ENCODE peak calls at places on chromosomes 4 and X, in seven cellular contexts. One of them, this sample, is unnamed.
A peak's percentile ranks its signal among the peaks of the same experiment; 100 is the strongest.

GRCh38 chrX:103847174-103847870 is 15.3 kb upstream of the RAB9B start:
- DNase-seq in PC-3: peak; percentile 47
- DNase-seq in fibroblast of mammary gland: peak; percentile 53
- DNase-seq in type B pancreatic cell: no peak
- DNase-seq in GM12865: no peak
- DNase-seq in HCT116: no peak
- DNase-seq in colonic mucosa: no peak
- DNase-seq in this sample: no peak

GRCh38 chrX:55356609-55357008 is 91.9 kb upstream of the PAGE3 start:
- DNase-seq in fibroblast of mammary gland: no peak
- DNase-seq in type B pancreatic cell: no peak
- DNase-seq in colonic mucosa: no peak
- DNase-seq in PC-3: no peak
- DNase-seq in GM12865: no peak
- DNase-seq in HCT116: no peak
- DNase-seq in this sample: no peak

GRCh38 chrX:18683027-18683426 is 11.1 kb upstream of the RS1 start:
- DNase-seq in fibroblast of mammary gland: no peak
- DNase-seq in GM12865: peak; percentile 17
- DNase-seq in HCT116: no peak
- DNase-seq in PC-3: no peak
- DNase-seq in type B pancreatic cell: no peak
- DNase-seq in colonic mucosa: no peak
- DNase-seq in this sample: no peak

GRCh38 chr4:15774020-15774420 is 4.1 kb upstream of the CD38 start:
- DNase-seq in type B pancreatic cell: no peak
- DNase-seq in PC-3: no peak
- DNase-seq in HCT116: no peak
- DNase-seq in GM12865: peak; percentile 29
- DNase-seq in fibroblast of mammary gland: no peak
- DNase-seq in colonic mucosa: no peak
- DNase-seq in this sample: no peak

GRCh38 chrX:14497184-14497666 is 32.1 kb upstream of the GLRA2 start:
- DNase-seq in colonic mucosa: no peak
- DNase-seq in type B pancreatic cell: no peak
- DNase-seq in PC-3: no peak
- DNase-seq in fibroblast of mammary gland: peak; percentile 19
- DNase-seq in HCT116: no peak
- DNase-seq in GM12865: peak; percentile 31
- DNase-seq in this sample: peak; percentile 3

GRCh38 chrX:67353651-67354370 is 190.0 kb upstream of the AR start:
- DNase-seq in PC-3: no peak
- DNase-seq in HCT116: no peak
- DNase-seq in GM12865: no peak
- DNase-seq in fibroblast of mammary gland: peak; percentile 31
- DNase-seq in type B pancreatic cell: no peak
- DNase-seq in colonic mucosa: no peak
- DNase-seq in this sample: no peak

GRCh38 chrX:34401411-34401810 is 255.7 kb downstream of the TMEM47 start:
- DNase-seq in type B pancreatic cell: no peak
- DNase-seq in fibroblast of mammary gland: peak; percentile 29
- DNase-seq in GM12865: no peak
- DNase-seq in colonic mucosa: no peak
- DNase-seq in PC-3: no peak
- DNase-seq in HCT116: no peak
- DNase-seq in this sample: no peak

GRCh38 chr4:26131711-26132110 is 189.1 kb upstream of the RBPJ start:
- DNase-seq in HCT116: no peak
- DNase-seq in type B pancreatic cell: no peak
- DNase-seq in fibroblast of mammary gland: no peak
- DNase-seq in GM12865: peak; percentile 91
- DNase-seq in colonic mucosa: no peak
- DNase-seq in PC-3: no peak
- DNase-seq in this sample: peak; percentile 56

GRCh38 chr4:36427696-36428095 is 146.3 kb downstream of the DTHD1 start:
- DNase-seq in HCT116: no peak
- DNase-seq in type B pancreatic cell: no peak
- DNase-seq in colonic mucosa: no peak
- DNase-seq in GM12865: no peak
- DNase-seq in fibroblast of mammary gland: no peak
- DNase-seq in PC-3: no peak
- DNase-seq in this sample: no peak

GRCh38 chr4:61590881-61591280 is 390.8 kb downstream of the ADGRL3 start:
- DNase-seq in HCT116: no peak
- DNase-seq in PC-3: no peak
- DNase-seq in colonic mucosa: no peak
- DNase-seq in fibroblast of mammary gland: no peak
- DNase-seq in GM12865: no peak
- DNase-seq in type B pancreatic cell: no peak
- DNase-seq in this sample: no peak

DNA sequence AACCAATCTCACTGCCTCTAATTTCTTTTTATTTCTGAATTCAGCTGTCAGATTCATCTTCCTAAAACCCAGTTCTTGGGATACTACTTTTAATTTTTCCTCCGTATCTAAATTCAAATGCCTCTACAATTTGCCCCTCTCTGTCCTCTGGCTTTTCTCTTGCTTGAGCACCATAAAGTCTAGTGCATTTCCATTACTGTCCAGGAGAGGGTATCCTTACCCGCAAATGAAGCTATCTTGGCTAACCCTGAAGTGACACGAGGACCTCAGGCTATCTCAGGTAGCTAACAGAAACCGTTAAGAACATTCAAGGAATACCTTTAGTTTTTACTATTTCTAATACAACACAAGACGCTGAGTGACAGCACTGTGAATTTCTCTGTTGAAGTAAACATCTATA is 49.4 kb upstream of the PRR32 start:
- DNase-seq in PC-3: peak; percentile 46
- DNase-seq in HCT116: no peak
- DNase-seq in GM12865: peak; percentile 0
- DNase-seq in fibroblast of mammary gland: peak; percentile 2
- DNase-seq in type B pancreatic cell: no peak
- DNase-seq in colonic mucosa: no peak
- DNase-seq in this sample: peak; percentile 35
- TF ChIP-seq CTCF in PC-3: peak; percentile 57
- TF ChIP-seq CTCF in HCT116: no peak
- TF ChIP-seq CTCF in GM12865: peak; percentile 16
- TF ChIP-seq CTCF in fibroblast of mammary gland: peak; percentile 37
- TF ChIP-seq CTCF in type B pancreatic cell: peak; percentile 79
- TF ChIP-seq CTCF in colonic mucosa: peak; percentile 21
- TF ChIP-seq CTCF in this sample: peak; percentile 45

GRCh38 chrX:46382595-46382994 is 162.6 kb downstream of the ZNF674 start:
- DNase-seq in HCT116: no peak
- DNase-seq in type B pancreatic cell: no peak
- DNase-seq in colonic mucosa: no peak
- DNase-seq in GM12865: no peak
- DNase-seq in PC-3: no peak
- DNase-seq in fibroblast of mammary gland: no peak
- DNase-seq in this sample: no peak

GRCh38 chrX:46383006-46383405 is 162.2 kb downstream of the ZNF674 start:
- DNase-seq in colonic mucosa: no peak
- DNase-seq in fibroblast of mammary gland: no peak
- DNase-seq in GM12865: no peak
- DNase-seq in HCT116: no peak
- DNase-seq in PC-3: no peak
- DNase-seq in type B pancreatic cell: no peak
- DNase-seq in this sample: no peak

GRCh38 chrX:46381630-46382029 is 163.6 kb downstream of the ZNF674 start:
- DNase-seq in fibroblast of mammary gland: peak; percentile 29
- DNase-seq in type B pancreatic cell: no peak
- DNase-seq in colonic mucosa: no peak
- DNase-seq in HCT116: peak; percentile 8
- DNase-seq in GM12865: peak; percentile 47
- DNase-seq in PC-3: peak; percentile 46
- DNase-seq in this sample: peak; percentile 21

DNA sequence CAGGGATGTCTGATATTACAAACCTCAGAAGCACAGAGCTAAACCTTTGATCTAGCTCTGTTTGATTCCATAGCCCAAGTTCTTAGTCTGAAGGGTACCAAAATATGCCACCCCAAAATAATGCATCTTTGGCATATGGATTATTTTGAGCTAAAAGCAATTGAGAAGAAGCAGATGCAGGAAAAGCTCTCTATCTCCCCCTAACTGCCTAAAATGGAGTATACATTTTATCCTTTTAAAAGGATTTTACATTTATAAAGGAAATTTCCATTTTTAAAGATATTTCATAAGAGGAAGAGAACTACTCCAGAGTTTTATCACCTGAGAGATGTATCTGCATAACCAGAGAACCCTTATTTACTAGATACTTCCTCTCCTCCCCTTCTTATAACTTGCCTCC is 158.7 kb downstream of the ZNF674 start:
- DNase-seq in PC-3: peak; percentile 39
- DNase-seq in GM12865: no peak
- DNase-seq in HCT116: no peak
- DNase-seq in type B pancreatic cell: no peak
- DNase-seq in colonic mucosa: no peak
- DNase-seq in fibroblast of mammary gland: no peak
- DNase-seq in this sample: no peak
- TF ChIP-seq CTCF in PC-3: peak; percentile 62
- TF ChIP-seq CTCF in GM12865: peak; percentile 20
- TF ChIP-seq CTCF in HCT116: peak; percentile 27
- TF ChIP-seq CTCF in type B pancreatic cell: peak; percentile 56
- TF ChIP-seq CTCF in colonic mucosa: no peak
- TF ChIP-seq CTCF in fibroblast of mammary gland: peak; percentile 51
- TF ChIP-seq CTCF in this sample: peak; percentile 12

DNA sequence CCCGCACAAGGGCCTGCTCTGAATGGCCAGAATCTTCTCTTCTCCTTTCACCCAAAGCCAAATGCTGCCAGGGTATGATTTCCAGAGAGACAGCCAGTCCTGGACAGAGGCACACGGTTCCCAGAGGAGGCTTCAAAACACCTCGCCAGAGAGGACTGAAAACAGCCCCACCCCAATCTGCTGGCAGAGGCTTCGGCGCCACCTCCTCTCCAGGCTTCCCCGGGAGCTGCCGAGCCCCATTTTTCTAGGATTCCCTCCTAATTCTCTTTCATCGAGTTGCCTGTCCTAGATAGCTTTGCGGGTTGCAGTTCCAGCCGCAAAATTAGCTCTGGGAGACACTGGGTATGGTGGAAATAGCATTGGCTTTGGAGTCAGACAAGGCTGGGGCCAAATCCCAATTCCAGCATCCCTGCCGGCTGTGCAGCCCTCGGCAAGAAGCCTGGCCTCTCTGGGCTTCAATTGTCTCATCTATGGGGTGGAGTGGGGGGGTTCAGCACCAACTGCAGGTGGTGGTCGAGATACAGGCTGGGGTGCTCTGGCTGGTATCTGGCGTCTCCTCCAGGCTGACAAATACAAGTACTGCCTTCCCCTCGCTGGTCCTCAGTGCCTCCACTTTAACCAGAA is 22.6 kb downstream of the PPP2R2C start:
- DNase-seq in type B pancreatic cell: no peak
- DNase-seq in HCT116: no peak
- DNase-seq in PC-3: no peak
- DNase-seq in GM12865: no peak
- DNase-seq in fibroblast of mammary gland: no peak
- DNase-seq in colonic mucosa: no peak
- DNase-seq in this sample: no peak
- TF ChIP-seq CTCF in type B pancreatic cell: no peak
- TF ChIP-seq CTCF in HCT116: no peak
- TF ChIP-seq CTCF in PC-3: no peak
- TF ChIP-seq CTCF in GM12865: no peak
- TF ChIP-seq CTCF in fibroblast of mammary gland: no peak
- TF ChIP-seq CTCF in colonic mucosa: no peak
- TF ChIP-seq CTCF in this sample: no peak

GRCh38 chr4:7187691-7188090 is 4.6 kb upstream of the SORCS2 start:
- DNase-seq in HCT116: no peak
- DNase-seq in colonic mucosa: no peak
- DNase-seq in PC-3: no peak
- DNase-seq in type B pancreatic cell: no peak
- DNase-seq in fibroblast of mammary gland: no peak
- DNase-seq in GM12865: no peak
- DNase-seq in this sample: no peak

GRCh38 chr4:7185487-7186030 is 6.8 kb upstream of the SORCS2 start:
- DNase-seq in type B pancreatic cell: no peak
- DNase-seq in fibroblast of mammary gland: no peak
- DNase-seq in PC-3: no peak
- DNase-seq in colonic mucosa: no peak
- DNase-seq in HCT116: no peak
- DNase-seq in GM12865: no peak
- DNase-seq in this sample: no peak

GRCh38 chr4:7186516-7187296 is 5.6 kb upstream of the SORCS2 start:
- DNase-seq in HCT116: no peak
- DNase-seq in PC-3: no peak
- DNase-seq in type B pancreatic cell: no peak
- DNase-seq in GM12865: no peak
- DNase-seq in colonic mucosa: no peak
- DNase-seq in fibroblast of mammary gland: no peak
- DNase-seq in this sample: no peak

GRCh38 chr4:7186081-7186480 is 6.3 kb upstream of the SORCS2 start:
- DNase-seq in colonic mucosa: no peak
- DNase-seq in fibroblast of mammary gland: no peak
- DNase-seq in PC-3: no peak
- DNase-seq in type B pancreatic cell: no peak
- DNase-seq in HCT116: no peak
- DNase-seq in GM12865: no peak
- DNase-seq in this sample: peak; percentile 67

GRCh38 chr4:7187297-7187592 is 5.1 kb upstream of the SORCS2 start:
- DNase-seq in colonic mucosa: no peak
- DNase-seq in fibroblast of mammary gland: no peak
- DNase-seq in PC-3: no peak
- DNase-seq in HCT116: no peak
- DNase-seq in GM12865: no peak
- DNase-seq in type B pancreatic cell: no peak
- DNase-seq in this sample: no peak
- TF ChIP-seq CTCF in colonic mucosa: no peak
- TF ChIP-seq CTCF in fibroblast of mammary gland: no peak
- TF ChIP-seq CTCF in PC-3: no peak
- TF ChIP-seq CTCF in HCT116: no peak
- TF ChIP-seq CTCF in GM12865: no peak
- TF ChIP-seq CTCF in type B pancreatic cell: no peak
- TF ChIP-seq CTCF in this sample: no peak

DNA sequence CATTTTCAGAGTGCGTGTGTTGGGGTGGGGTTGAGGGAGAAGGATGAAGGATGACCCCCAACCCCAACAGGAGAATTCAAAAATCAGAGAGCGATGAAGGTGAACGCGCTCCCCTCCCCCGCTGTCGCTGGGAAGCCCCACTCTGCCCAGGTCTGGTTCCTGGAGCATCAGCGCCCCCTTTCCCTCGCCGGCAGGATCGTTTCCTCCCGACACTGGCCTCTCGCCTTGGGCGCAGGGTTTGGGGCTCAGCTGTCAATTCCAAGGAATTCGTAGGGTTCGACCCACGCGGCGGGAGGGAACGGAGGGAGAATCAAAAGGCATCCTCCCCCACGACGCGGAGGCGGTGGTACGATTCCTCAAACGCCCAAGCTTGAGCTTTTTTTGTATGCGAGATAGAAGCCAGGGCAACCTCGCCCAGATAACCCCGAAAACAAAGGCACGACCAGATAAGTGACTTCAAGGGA is 997 bp upstream of the PDGFRA start:
- DNase-seq in GM12865: peak; percentile 54
- DNase-seq in type B pancreatic cell: peak; percentile 91
- DNase-seq in colonic mucosa: peak; percentile 70
- DNase-seq in fibroblast of mammary gland: peak; percentile 84
- DNase-seq in HCT116: no peak
- DNase-seq in PC-3: peak; percentile 83
- DNase-seq in this sample: peak; percentile 81
- TF ChIP-seq CTCF in GM12865: peak; percentile 75
- TF ChIP-seq CTCF in type B pancreatic cell: peak; percentile 88
- TF ChIP-seq CTCF in colonic mucosa: peak; percentile 53
- TF ChIP-seq CTCF in fibroblast of mammary gland: peak; percentile 94
- TF ChIP-seq CTCF in HCT116: peak; percentile 83
- TF ChIP-seq CTCF in PC-3: peak; percentile 96
- TF ChIP-seq CTCF in this sample: peak; percentile 86